ENCODE peak calls at places on chromosomes 12 and 14, in six cellular contexts. X is neural crest cell, C is PC-3, Q is astrocyte, R is cardiac fibroblast, W is IMR-90. G is an unnamed sample.

GRCh38 chr14:29799718-29800117 is 127.9 kb downstream of the PRKD1 start:
- DNase-seq in W (no peak), X (no peak), R (no peak), Q (no peak), C (no peak), G (no peak)

GRCh38 chr14:101716077-101716950 is 45.2 kb upstream of the PPP2R5C start:
- DNase-seq in Q (no peak), C (no peak), R (no peak), W (no peak), X (no peak), G (no peak)

GRCh38 chr14:74934476-74935339 is 11.6 kb upstream of the RPS6KL1 start:
- DNase-seq in X (no peak), W (no peak), C (no peak), R (peak), Q (no peak), G (no peak)

GRCh38 chr14:64421166-64421565 is 33.0 kb downstream of the MTHFD1 start:
- DNase-seq in R (peak), Q (peak), W (peak), X (no peak), C (peak), G (peak)

GRCh38 chr12:52231305-52232232 is 1.5 kb upstream of the KRT7 start:
- DNase-seq in W (no peak), Q (no peak), C (peak), X (no peak), R (no peak), G (no peak)

GRCh38 chr12:105453306-105453705 is 122.8 kb downstream of the C12orf75 start:
- DNase-seq in Q (no peak), C (no peak), W (no peak), X (no peak), R (no peak), G (peak)

GRCh38 chr14:56870336-56870735 is 60.1 kb upstream of the OTX2 start:
- DNase-seq in R (no peak), Q (no peak), W (no peak), C (no peak), X (no peak), G (no peak)

GRCh38 chr12:59119676-59120075 is 199.4 kb upstream of the LRIG3 start:
- DNase-seq in W (peak), Q (peak), R (peak), C (peak), X (no peak), G (peak)

GRCh38 chr12:57732726-57733593 is 5.6 kb downstream of the AGAP2 start:
- DNase-seq in W (peak), C (no peak), X (no peak), R (no peak), Q (no peak), G (no peak)

GRCh38 chr12:79925492-79925891 is 9.4 kb downstream of the PPP1R12A start:
- DNase-seq in R (no peak), C (no peak), W (no peak), Q (no peak), X (no peak), G (no peak)

GRCh38 chr12:105418232-105418631 is 87.7 kb downstream of the C12orf75 start:
- DNase-seq in R (peak), W (peak), Q (peak), X (no peak), C (peak), G (peak)

GRCh38 chr12:19529933-19530630 is 90.8 kb downstream of the AEBP2 start:
- DNase-seq in Q (peak), W (peak), X (no peak), C (peak), R (peak), G (peak)

GRCh38 chr12:126998747-126999285 is 1268.2 kb upstream of the TMEM132C start:
- DNase-seq in Q (peak), X (no peak), C (no peak), R (no peak), W (no peak), G (no peak)

GRCh38 chr12:91053951-91054715 is 3.7 kb downstream of the KERA start:
- DNase-seq in W (peak), C (peak), R (peak), Q (peak), X (no peak), G (peak)

GRCh38 chr12:43676183-43676813 is 82.3 kb downstream of the PUS7L start:
- DNase-seq in R (peak), Q (no peak), C (peak), X (peak), W (peak), G (peak)

GRCh38 chr12:44253338-44253856 is 417.5 kb downstream of the TMEM117 start:
- DNase-seq in W (no peak), R (no peak), X (no peak), Q (no peak), C (no peak), G (no peak)

GRCh38 chr12:57148469-57149308 is 1.3 kb upstream of the LRP1-AS start:
- DNase-seq in C (no peak), Q (no peak), X (no peak), R (peak), W (peak), G (peak)

GRCh38 chr14:71244341-71244740 is 337.1 kb downstream of the PCNX1 start:
- DNase-seq in R (peak), X (no peak), Q (no peak), W (peak), C (no peak), G (peak)

GRCh38 chr14:96762650-96763049 is 34.5 kb upstream of the VRK1 start:
- DNase-seq in Q (peak), R (peak), W (peak), C (peak), X (peak), G (peak)

GRCh38 chr12:89544730-89545184 is 18.9 kb upstream of the POC1B start:
- DNase-seq in W (no peak), R (peak), C (no peak), Q (peak), X (no peak), G (peak)

GRCh38 chr14:103204852-103205540 is 81.7 kb downstream of the TNFAIP2 start:
- DNase-seq in C (no peak), X (no peak), Q (peak), R (no peak), W (peak), G (peak)

GRCh38 chr12:74170645-74171477 is 366.8 kb upstream of the ATXN7L3B start:
- DNase-seq in W (no peak), R (no peak), C (no peak), Q (no peak), X (no peak), G (no peak)

GRCh38 chr12:1972856-1973317 is 31.4 kb downstream of the DCP1B start:
- DNase-seq in W (peak), C (no peak), X (no peak), Q (peak), R (peak), G (peak)

GRCh38 chr12:89817501-89818226 is 109.0 kb upstream of the ATP2B1 start:
- DNase-seq in X (no peak), W (peak), Q (no peak), R (no peak), C (peak), G (no peak)

GRCh38 chr14:52338282-52338681 is 24.2 kb downstream of the PTGER2 start:
- DNase-seq in R (peak), C (peak), W (peak), Q (peak), X (no peak), G (peak)

GRCh38 chr12:64178122-64178521 is 44.0 kb downstream of the KICS2 start:
- DNase-seq in W (peak), R (peak), X (no peak), Q (peak), C (peak), G (peak)

GRCh38 chr12:54688309-54689033 is 40.3 kb upstream of the DCD start:
- DNase-seq in R (no peak), W (no peak), C (no peak), Q (no peak), X (no peak), G (no peak)

GRCh38 chr12:132686831-132687210 is 321 bp downstream of the POLE start:
- DNase-seq in W (no peak), R (no peak), X (no peak), Q (no peak), C (no peak), G (no peak)

GRCh38 chr12:75087656-75088055 is 122.0 kb downstream of the KCNC2 start:
- DNase-seq in R (no peak), W (no peak), C (peak), Q (no peak), X (no peak), G (peak)

GRCh38 chr12:58341791-58342190 is 400.4 kb downstream of the ATP23 start:
- DNase-seq in W (peak), Q (peak), C (peak), R (peak), X (no peak), G (peak)

GRCh38 chr12:102144221-102144620 is 24.2 kb downstream of the PARPBP start:
- DNase-seq in X (no peak), R (no peak), C (no peak), W (no peak), Q (peak), G (no peak)

GRCh38 chr12:6358886-6359285 is 16.5 kb downstream of the SCNN1A start:
- DNase-seq in X (no peak), Q (no peak), C (no peak), R (no peak), W (no peak), G (no peak)

GRCh38 chr14:94707494-94707893 is 62.4 kb downstream of the GSC start:
- DNase-seq in C (no peak), Q (no peak), W (no peak), X (no peak), R (no peak), G (no peak)
- TF ChIP-seq CTCF in C (no peak), Q (peak), W (no peak), X (no peak), R (peak), G (no peak)

GRCh38 chr12:31655792-31656191 is 3.7 kb upstream of the ETFBKMT start:
- DNase-seq in C (no peak), W (no peak), Q (no peak), R (no peak), X (no peak), G (no peak)
- TF ChIP-seq CTCF in C (no peak), W (no peak), Q (no peak), R (no peak), X (no peak), G (no peak)

DNA sequence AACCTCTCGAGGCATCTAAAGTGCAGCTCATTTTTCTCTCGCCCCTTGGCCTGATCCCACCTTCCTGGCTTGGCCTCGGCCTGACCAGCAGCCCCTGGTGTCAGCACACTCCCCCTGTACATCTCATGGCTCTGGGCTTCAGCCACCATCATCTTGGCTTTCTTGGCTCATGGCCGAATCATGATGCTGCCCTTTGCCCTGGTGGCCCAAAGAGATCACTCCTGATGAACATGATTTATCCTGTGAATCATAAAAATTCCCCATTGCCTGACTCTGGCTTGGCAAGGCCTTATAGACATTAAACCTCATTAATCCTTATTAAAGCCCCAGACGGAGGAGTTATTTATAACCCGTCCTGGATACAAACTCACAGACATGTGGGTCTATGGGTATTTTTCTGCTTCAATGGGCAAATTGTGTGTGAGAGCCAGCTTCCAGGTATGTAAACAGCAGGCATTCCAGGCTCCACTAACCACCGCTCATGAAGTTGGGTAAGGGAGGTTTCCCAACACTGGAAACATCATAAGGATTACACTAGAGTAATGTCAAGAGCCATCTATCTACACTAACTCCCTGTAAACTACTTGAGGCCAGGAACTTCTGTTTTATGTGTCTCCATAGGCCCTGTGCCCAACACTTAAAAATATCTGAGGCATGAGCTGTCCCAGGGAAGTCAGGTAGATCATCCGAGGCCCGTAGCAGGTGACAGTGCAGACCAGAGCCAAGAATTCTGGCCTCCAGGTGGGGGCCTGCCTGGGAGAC is 171.2 kb downstream of the TTC8 start:
- DNase-seq in W (peak), X (no peak), Q (peak), R (peak), C (peak), G (peak)
- TF ChIP-seq CTCF in W (no peak), X (no peak), Q (no peak), R (no peak), C (no peak), G (no peak)

DNA sequence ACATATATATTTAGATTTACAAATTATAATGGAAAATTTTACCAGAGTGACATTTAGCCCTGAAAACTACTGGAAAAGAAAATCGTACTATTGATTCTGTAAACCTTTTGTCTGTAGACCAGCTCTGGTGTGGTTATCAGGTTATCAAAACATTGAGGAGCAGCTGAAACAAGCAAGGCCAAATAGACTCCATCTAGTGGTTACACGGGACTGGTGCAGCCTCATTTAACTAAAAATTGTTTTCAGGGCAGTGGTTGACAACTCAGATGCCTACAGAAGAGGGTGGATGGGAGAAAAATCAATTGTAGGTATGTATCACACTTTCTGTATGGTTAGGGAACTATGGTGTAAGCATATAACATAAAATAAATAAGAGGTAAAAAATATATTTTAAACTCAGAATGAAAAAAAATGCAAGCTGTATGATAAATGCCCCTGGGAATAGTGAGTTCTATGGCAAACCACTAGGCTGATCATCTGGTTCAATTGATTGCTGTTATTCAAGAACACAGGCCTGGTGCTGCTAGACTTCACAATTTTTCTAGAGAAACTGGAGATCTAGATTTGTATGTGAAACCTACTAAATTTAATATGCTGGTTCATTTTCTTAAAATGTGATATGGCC is 51.2 kb downstream of the ACSS3 start:
- DNase-seq in W (peak), R (peak), X (peak), Q (peak), C (peak), G (peak)
- TF ChIP-seq CTCF in W (peak), R (peak), X (peak), Q (peak), C (peak), G (peak)

GRCh38 chr12:38664661-38665269 is 240.6 kb downstream of the CPNE8 start:
- DNase-seq in Q (no peak), R (peak), X (no peak), W (no peak), C (peak), G (peak)
- TF ChIP-seq CTCF in Q (peak), R (peak), X (peak), W (no peak), C (peak), G (peak)

DNA sequence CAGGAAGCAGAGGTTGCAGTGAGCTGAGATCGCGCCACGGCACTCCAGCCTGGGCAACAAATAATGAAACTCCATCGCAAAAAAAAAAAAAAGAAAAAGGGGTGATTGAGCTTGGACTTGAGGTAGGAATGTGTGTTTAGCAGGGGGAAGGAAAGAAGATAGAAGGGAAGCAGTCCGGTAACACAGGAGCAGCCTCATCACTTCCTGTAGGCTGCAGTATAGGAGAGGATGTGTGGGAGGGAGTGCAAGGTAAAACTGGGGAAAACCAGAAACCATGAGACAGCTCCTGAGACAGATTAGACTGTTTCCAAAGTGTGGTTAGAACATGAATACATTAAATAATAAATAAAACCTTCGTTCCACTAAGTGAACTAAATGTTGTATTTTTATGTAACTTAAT is 49.2 kb downstream of the FGD4 start:
- DNase-seq in Q (peak), C (no peak), X (no peak), R (no peak), W (peak), G (peak)
- TF ChIP-seq CTCF in Q (no peak), C (no peak), X (no peak), R (peak), W (no peak), G (no peak)

DNA sequence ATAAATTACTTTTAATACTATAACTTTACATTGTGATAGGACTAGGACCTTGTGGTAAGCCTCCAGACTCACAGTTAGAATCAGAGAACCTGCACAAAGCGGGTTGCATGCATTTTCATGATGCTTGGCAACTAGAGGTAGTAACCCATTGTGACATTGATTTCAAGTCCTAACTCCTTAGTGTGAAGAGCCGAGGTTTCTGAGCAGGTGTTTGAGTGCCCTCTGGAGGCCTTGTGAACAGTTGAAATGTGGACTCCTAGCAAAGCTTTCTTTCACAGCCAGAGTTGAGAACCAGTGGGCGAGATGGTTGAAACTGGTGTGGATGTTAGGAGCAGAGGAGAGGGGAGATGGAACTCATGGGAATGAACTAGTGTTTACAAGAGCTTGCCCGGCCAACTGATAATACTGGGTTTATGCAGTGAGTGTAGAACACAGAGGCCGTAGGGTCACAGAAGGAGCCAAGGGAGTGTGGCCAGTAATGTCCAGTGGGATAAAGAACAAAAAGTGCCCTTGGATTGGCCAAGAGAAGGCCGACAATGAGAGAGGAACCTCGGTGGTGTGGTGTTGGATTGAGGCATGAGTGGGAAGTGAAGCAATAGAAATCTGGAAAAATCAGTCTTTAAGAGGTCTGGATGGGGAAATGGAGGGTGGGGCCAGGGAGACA is 10.9 kb downstream of the ZNF664 start:
- DNase-seq in C (peak), R (peak), Q (peak), X (no peak), W (peak), G (peak)
- TF ChIP-seq CTCF in C (peak), R (peak), Q (peak), X (peak), W (peak), G (peak)

G was measured in fibroblast of mammary gland.